ENCODE peak calls at places on chromosomes 1 and 21, in nine cellular contexts. K is fibroblast of lung, S is cardiac muscle cell, Y is adrenal gland, Z is GM06990, I is upper lobe of left lung, V is Panc1, X is endodermal cell, E is tibial artery. F is an unnamed sample.

GRCh38 chr1:71311396-71311795 is 230.6 kb upstream of the ZRANB2 start:
- DNase-seq in X (no peak), Z (no peak), I (no peak), E (no peak), V (no peak), K (peak), Y (no peak), S (peak), F (peak)

GRCh38 chr1:239814306-239814881 is 277.3 kb upstream of the FMN2 start:
- DNase-seq in Z (no peak), K (peak), V (peak), E (no peak), Y (peak), I (no peak), S (peak), X (peak), F (peak)

GRCh38 chr1:222824641-222825040 is 9.8 kb downstream of the DISP1 start:
- DNase-seq in Y (no peak), S (no peak), I (no peak), X (no peak), K (peak), Z (no peak), E (no peak), V (no peak), F (no peak)

GRCh38 chr1:223256034-223256433 is 107.9 kb downstream of the SUSD4 start:
- DNase-seq in I (no peak), Z (no peak), K (no peak), E (no peak), V (no peak), Y (no peak), X (no peak), S (no peak), F (no peak)

GRCh38 chr21:35244514-35244913 is 195.4 kb upstream of the RUNX1 start:
- DNase-seq in Z (no peak), V (no peak), S (peak), E (no peak), I (no peak), Y (no peak), K (peak), X (no peak), F (peak)

GRCh38 chr1:167409183-167409582 is 109.1 kb downstream of the CD247 start:
- DNase-seq in S (no peak), E (no peak), V (no peak), X (no peak), Z (no peak), K (no peak), Y (no peak), I (no peak), F (no peak)

GRCh38 chr1:153990468-153991150 is at the start of gene RPS27:
- DNase-seq in Z (peak), X (peak), V (peak), K (peak), S (peak), I (peak), Y (peak), E (peak), F (peak)

GRCh38 chr1:173554541-173555250 is 48.2 kb downstream of the SLC9C2 start:
- DNase-seq in K (no peak), Y (no peak), Z (no peak), E (no peak), S (no peak), I (peak), V (no peak), X (no peak), F (no peak)

GRCh38 chr1:14881775-14882672 is 271.5 kb upstream of the TMEM51 start:
- DNase-seq in K (peak), I (no peak), V (no peak), Y (no peak), X (no peak), S (peak), Z (peak), E (no peak), F (no peak)

GRCh38 chr1:211579434-211580302 is 707 bp upstream of the SLC30A1 start:
- DNase-seq in I (no peak), Z (no peak), X (no peak), Y (no peak), E (no peak), S (no peak), K (peak), V (no peak), F (no peak)

GRCh38 chr1:15440357-15440756 is 2.1 kb downstream of the CTRC start:
- DNase-seq in Z (no peak), I (no peak), K (no peak), E (no peak), V (no peak), X (no peak), S (no peak), Y (no peak), F (no peak)

GRCh38 chr21:36422279-36423098 is 37.3 kb downstream of the CHAF1B start:
- DNase-seq in K (peak), X (peak), Y (no peak), Z (peak), E (peak), S (peak), V (no peak), I (no peak), F (peak)

GRCh38 chr1:11676386-11677103 is 4.4 kb downstream of the MAD2L2 start:
- DNase-seq in S (no peak), I (no peak), Y (no peak), V (no peak), K (no peak), X (no peak), E (no peak), Z (no peak), F (no peak)

GRCh38 chr1:156727492-156727891 is 777 bp upstream of the METTL25B start:
- DNase-seq in E (no peak), K (no peak), V (no peak), Y (no peak), X (no peak), I (no peak), S (no peak), Z (no peak), F (no peak)

GRCh38 chr1:41446851-41447610 is 37.5 kb downstream of the EDN2 start:
- DNase-seq in I (no peak), K (no peak), V (no peak), E (no peak), Y (no peak), Z (no peak), X (no peak), S (no peak), F (no peak)

GRCh38 chr1:17653728-17654351 is 101.3 kb upstream of the ACTL8 start:
- DNase-seq in E (no peak), V (no peak), Y (peak), X (peak), S (peak), K (peak), Z (no peak), I (no peak), F (peak)
- TF ChIP-seq CTCF in E (peak), V (peak), Y (peak), X (peak), S (peak), K (peak), Z (peak), I (no peak), F (peak)

DNA sequence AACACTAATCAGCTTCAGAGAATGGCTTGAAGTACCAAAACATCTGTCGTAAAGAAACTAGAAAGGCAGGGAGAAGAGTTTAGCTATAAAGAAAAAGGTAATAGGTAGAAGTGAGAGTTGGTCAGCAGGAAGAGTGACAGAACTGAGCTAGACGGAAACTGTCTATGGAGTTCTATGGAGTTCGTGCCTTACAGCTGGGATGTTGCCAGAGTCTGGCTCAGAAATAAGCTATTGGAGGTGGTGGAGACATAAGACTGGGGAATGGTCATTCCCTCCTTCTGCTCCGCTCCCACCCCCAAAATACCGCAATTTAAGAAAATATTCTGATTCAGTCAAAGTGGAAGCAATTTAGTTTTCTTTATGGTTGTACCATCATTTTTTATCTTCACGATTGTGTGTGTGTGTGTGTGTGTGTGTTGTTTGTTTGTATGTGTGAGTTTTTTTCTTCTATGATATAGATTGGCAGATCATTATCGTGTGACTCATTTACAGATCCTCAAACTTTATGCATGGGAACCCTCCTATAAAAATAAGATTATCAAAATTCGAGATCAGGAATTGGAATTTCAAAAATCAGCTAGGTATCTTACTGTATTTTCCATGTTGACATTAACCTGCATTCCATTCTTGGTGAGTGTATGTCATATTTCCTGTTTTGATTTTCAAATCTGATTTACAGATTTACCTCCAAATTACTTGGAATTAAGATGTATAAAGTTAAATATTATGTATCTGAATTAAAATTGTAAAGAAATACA is 79.0 kb downstream of the HSPA13 start:
- DNase-seq in I (no peak), K (no peak), Z (no peak), E (no peak), X (no peak), V (no peak), Y (no peak), S (no peak), F (no peak)
- H3K4me3 ChIP-seq in I (no peak), K (no peak), Z (no peak), E (no peak), X (no peak), V (no peak), Y (no peak), S (no peak), F (no peak)

GRCh38 chr1:6000444-6001288 is 8.4 kb upstream of the NPHP4 start:
- DNase-seq in X (no peak), Z (no peak), V (no peak), K (no peak), S (no peak), I (no peak), Y (no peak), E (peak), F (no peak)

GRCh38 chr1:6003568-6004411 is 11.6 kb upstream of the NPHP4 start:
- DNase-seq in V (no peak), K (no peak), Y (no peak), I (no peak), Z (no peak), S (no peak), X (peak), E (peak), F (no peak)

GRCh38 chr1:6004412-6005123 is 12.3 kb upstream of the NPHP4 start:
- DNase-seq in Y (no peak), X (no peak), E (peak), I (no peak), K (no peak), Z (no peak), S (no peak), V (no peak), F (no peak)

GRCh38 chr1:6001992-6002576 is 9.9 kb upstream of the NPHP4 start:
- DNase-seq in I (peak), Y (peak), K (no peak), X (no peak), S (no peak), V (no peak), Z (no peak), E (peak), F (no peak)

GRCh38 chr1:6002714-6003501 is 10.7 kb upstream of the NPHP4 start:
- DNase-seq in Y (no peak), Z (no peak), E (peak), X (peak), V (no peak), S (no peak), I (peak), K (no peak), F (no peak)
- TF ChIP-seq CTCF in Y (no peak), Z (no peak), E (no peak), X (peak), V (no peak), S (no peak), I (no peak), K (no peak), F (no peak)

GRCh38 chr1:190808035-190808434 is 330.4 kb upstream of the BRINP3 start:
- DNase-seq in K (no peak), V (no peak), E (no peak), Z (no peak), S (no peak), Y (no peak), I (no peak), X (no peak), F (no peak)
- H3K4me3 ChIP-seq in K (no peak), V (no peak), E (no peak), Z (no peak), S (no peak), Y (no peak), I (no peak), X (no peak), F (no peak)

DNA sequence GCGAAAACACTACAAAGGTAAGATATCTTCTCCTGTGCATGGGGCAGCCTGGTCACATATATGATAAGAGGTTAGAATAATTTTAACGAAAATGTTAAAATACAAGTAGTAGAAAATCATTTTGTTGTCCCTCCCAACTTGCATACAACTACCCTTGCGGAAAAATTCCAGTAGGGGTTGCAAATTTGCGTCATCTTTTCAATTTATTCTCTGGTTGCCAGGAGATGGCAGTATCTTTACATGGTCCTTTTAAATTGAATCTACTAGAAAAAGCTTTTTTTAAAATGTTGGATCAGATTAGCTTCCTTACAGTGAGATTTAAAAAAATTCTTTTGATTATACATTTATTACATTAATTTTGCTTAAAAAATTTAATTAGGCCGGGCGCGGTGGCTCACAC is 10.9 kb downstream of the S100PBP start:
- DNase-seq in V (no peak), X (no peak), S (peak), Z (no peak), Y (no peak), K (peak), E (no peak), I (no peak), F (no peak)
- TF ChIP-seq CTCF in V (no peak), X (peak), S (peak), Z (no peak), Y (no peak), K (no peak), E (peak), I (no peak), F (no peak)

GRCh38 chr1:59815892-59816291 is 1.1 kb downstream of the HOOK1 start:
- DNase-seq in K (no peak), X (no peak), E (no peak), V (no peak), Y (no peak), S (no peak), I (no peak), Z (no peak), F (no peak)

GRCh38 chr1:59819566-59820438 is 5.1 kb downstream of the HOOK1 start:
- DNase-seq in Y (no peak), I (no peak), E (no peak), K (no peak), X (no peak), S (no peak), V (no peak), Z (no peak), F (no peak)

GRCh38 chr1:59814180-59814900 is 409 bp upstream of the HOOK1 start:
- DNase-seq in I (peak), E (peak), Y (peak), K (peak), X (peak), Z (peak), S (peak), V (no peak), F (peak)

GRCh38 chr1:59816318-59816878 is 1.6 kb downstream of the HOOK1 start:
- DNase-seq in Z (no peak), E (no peak), V (no peak), K (no peak), S (no peak), X (no peak), I (no peak), Y (no peak), F (no peak)

DNA sequence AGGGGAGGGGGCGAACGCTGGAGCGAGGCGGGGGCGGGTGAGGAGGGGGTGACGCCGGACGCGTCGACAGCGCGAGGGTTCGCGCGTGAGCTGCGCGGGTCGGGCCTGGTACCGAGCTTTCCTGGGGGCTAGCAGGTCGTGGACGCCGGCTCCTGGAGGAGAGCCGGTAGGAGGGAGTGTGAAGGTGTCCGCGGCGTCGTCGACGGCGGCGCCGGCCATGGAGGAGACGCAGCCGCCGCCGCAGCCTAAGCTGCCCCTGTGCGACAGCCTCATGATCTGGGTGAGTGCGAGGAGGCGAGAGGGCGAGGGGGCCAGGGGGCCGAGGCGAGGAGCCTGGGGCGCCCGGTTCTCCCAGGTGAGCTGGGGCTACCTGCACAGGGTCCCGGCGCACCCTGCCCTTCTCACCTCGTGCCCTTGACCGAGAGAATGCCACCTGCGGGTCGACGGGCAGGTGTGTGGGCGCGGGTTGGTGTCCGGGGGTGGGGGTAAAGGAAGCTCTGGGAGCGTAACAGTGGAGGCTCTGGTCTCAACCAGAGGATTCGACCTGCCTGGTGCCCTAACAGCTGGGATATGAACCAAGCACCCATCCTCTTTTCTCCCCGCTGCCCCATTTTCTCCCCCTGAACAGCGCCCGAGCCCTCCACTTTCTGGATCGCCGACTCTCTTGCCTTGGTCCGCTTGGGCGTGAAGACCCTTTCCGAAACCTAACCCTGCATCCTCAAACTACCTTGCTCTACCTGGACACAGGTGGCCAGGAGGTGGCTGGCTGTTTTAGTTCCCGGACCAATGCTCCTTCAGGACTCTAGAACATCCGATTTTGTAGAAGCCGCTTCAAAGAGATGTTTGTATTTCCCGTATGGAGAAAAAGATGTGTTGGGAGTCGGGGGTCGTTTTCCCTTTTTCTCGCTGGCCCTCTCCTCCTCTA is at the start of gene HOOK1:
- DNase-seq in I (no peak), X (no peak), K (no peak), V (no peak), Z (no peak), Y (peak), E (no peak), S (no peak), F (no peak)
- H3K4me3 ChIP-seq in I (peak), X (peak), K (no peak), V (peak), Z (peak), Y (no peak), E (peak), S (peak), F (no peak)

DNA sequence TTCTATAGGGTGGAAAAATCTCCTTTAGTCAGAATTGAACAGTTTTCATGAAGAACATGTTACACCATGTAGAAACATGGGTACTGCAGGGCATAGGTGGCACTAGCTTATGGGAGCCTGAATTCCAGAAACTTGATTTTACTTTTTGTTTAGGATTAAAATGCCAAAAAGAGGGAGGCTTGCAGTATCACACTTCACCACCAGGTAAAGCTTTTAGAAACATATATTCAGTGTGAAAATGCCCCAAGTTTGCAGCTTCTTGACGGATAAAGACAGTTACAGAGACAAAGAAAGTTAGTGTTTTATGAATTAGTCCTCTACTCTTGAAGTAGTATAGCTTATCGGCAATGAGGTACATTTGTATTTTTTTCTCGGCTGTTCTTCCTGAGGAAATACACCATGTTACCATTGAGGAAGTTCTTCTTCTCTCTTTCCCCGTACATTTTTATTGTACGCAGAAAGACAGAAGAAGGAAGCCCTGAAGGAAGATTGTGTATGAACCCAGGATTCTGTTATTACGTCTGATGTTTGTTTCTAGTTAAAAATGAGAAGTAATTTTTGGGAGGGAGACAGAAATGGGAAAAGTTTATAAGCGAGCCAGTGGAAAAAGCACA is 66.1 kb downstream of the PBX1 start:
- DNase-seq in E (no peak), Z (no peak), V (no peak), S (no peak), K (no peak), Y (no peak), X (no peak), I (no peak), F (no peak)
- TF ChIP-seq CTCF in E (peak), Z (no peak), V (peak), S (peak), K (peak), Y (no peak), X (peak), I (peak), F (peak)

GRCh38 chr1:176178316-176178715 is 28.8 kb downstream of the COP1 start:
- DNase-seq in E (no peak), I (no peak), Z (no peak), S (peak), V (no peak), Y (no peak), K (no peak), X (no peak), F (no peak)

GRCh38 chr1:176187001-176187400 is 20.1 kb downstream of the COP1 start:
- DNase-seq in K (no peak), E (no peak), I (no peak), Y (no peak), V (no peak), X (no peak), S (no peak), Z (no peak), F (no peak)

GRCh38 chr1:176177764-176178163 is 29.3 kb downstream of the COP1 start:
- DNase-seq in Z (peak), E (no peak), Y (no peak), X (no peak), K (no peak), S (no peak), I (no peak), V (no peak), F (no peak)

GRCh38 chr1:176188604-176189003 is 18.5 kb downstream of the COP1 start:
- DNase-seq in V (no peak), Y (no peak), E (no peak), K (no peak), S (no peak), X (no peak), Z (no peak), I (no peak), F (no peak)

GRCh38 chr1:176183618-176184017 is 23.5 kb downstream of the COP1 start:
- DNase-seq in K (no peak), S (no peak), X (no peak), Z (no peak), V (no peak), I (no peak), E (no peak), Y (no peak), F (no peak)
- H3K4me3 ChIP-seq in K (no peak), S (no peak), X (no peak), Z (no peak), V (no peak), I (no peak), E (no peak), Y (no peak), F (no peak)

GRCh38 chr1:26279598-26280332 is at the start of gene SH3BGRL3:
- DNase-seq in Y (peak), Z (peak), X (peak), S (peak), V (no peak), K (peak), I (peak), E (peak), F (peak)
- TF ChIP-seq CTCF in Y (no peak), Z (peak), X (peak), S (peak), V (peak), K (peak), I (no peak), E (no peak), F (peak)